ENCODE peak calls at places on chromosomes 11 and 22, in four cellular contexts. S is neural crest cell, W is ACHN, B is neural progenitor cell. V is an unnamed sample.
A peak's percentile ranks its signal among the peaks of the same experiment; 100 is the strongest.

GRCh38 chr11:68946416-68947090 is 34.2 kb downstream of the MRGPRD start:
- DNase-seq in S (no peak), W (peak; percentile 22), B (no peak), V (no peak)

GRCh38 chr11:69463892-69464620 is 17.4 kb upstream of the LINC01488 start:
- DNase-seq in S (no peak), W (no peak), B (no peak), V (no peak)

GRCh38 chr11:2772544-2773031 is 72.8 kb upstream of the KCNQ1OT1 start:
- DNase-seq in S (no peak), W (peak; percentile 48), B (no peak), V (no peak)

GRCh38 chr11:6563121-6563619 is 40.2 kb downstream of the RRP8 start:
- DNase-seq in S (no peak), W (no peak), B (no peak), V (no peak)

GRCh38 chr11:120182790-120183491 is 27.9 kb upstream of the OAF start:
- DNase-seq in S (no peak), W (peak; percentile 44), B (no peak), V (no peak)

GRCh38 chr11:75276696-75277095 is 36.1 kb downstream of the TPBGL start:
- DNase-seq in S (no peak), W (no peak), B (no peak), V (no peak)

GRCh38 chr11:19536131-19536530 is 176.5 kb upstream of the NAV2 start:
- DNase-seq in S (no peak), W (no peak), B (no peak), V (no peak)

GRCh38 chr11:47587733-47588326 is 1.4 kb downstream of the FAM180B start:
- DNase-seq in S (no peak), W (no peak), B (no peak), V (no peak)

GRCh38 chr11:111525456-111525855 is 10.9 kb downstream of the HOATZ start:
- DNase-seq in S (no peak), W (no peak), B (no peak), V (no peak)

GRCh38 chr22:31040542-31041398 is 40.3 kb upstream of the SMTN start:
- DNase-seq in S (no peak), W (no peak), B (no peak), V (no peak)

GRCh38 chr11:63763506-63764200 is 4.9 kb downstream of the ZFTA start:
- DNase-seq in S (peak; percentile 13), W (no peak), B (peak; percentile 80), V (no peak)

GRCh38 chr11:83364500-83365059 is 78.4 kb upstream of the CCDC90B start:
- DNase-seq in S (no peak), W (no peak), B (no peak), V (no peak)

GRCh38 chr11:210122-210802 is 2.8 kb downstream of the RIC8A start:
- DNase-seq in S (no peak), W (peak; percentile 72), B (no peak), V (no peak)

GRCh38 chr11:111565111-111565720 is 24.7 kb downstream of the LAYN start:
- DNase-seq in S (peak; percentile 66), W (peak; percentile 63), B (peak; percentile 55), V (no peak)

GRCh38 chr11:128294001-128294684 is 293.2 kb downstream of the ETS1 start:
- DNase-seq in S (no peak), W (no peak), B (no peak), V (no peak)

GRCh38 chr11:40405614-40406013 is 1053.8 kb downstream of the LRRC4C start:
- DNase-seq in S (no peak), W (no peak), B (no peak), V (no peak)

GRCh38 chr11:86156397-86156977 is 87.6 kb upstream of the PICALM start:
- DNase-seq in S (no peak), W (no peak), B (no peak), V (no peak)

GRCh38 chr11:110081462-110082233 is 11.5 kb upstream of the ZC3H12C start:
- DNase-seq in S (no peak), W (no peak), B (no peak), V (no peak)

GRCh38 chr11:22190827-22191463 is 1.9 kb upstream of the ANO5 start:
- DNase-seq in S (no peak), W (no peak), B (no peak), V (no peak)

GRCh38 chr11:95154514-95154913 is 64.9 kb downstream of the ENDOD1 start:
- DNase-seq in S (peak; percentile 43), W (peak; percentile 48), B (peak; percentile 80), V (no peak)

GRCh38 chr22:41028841-41029240 is 63.6 kb upstream of the EP300 start:
- DNase-seq in S (no peak), W (peak; percentile 50), B (no peak), V (no peak)